ENCODE peak calls at places on chromosomes 16 and 17, in six cellular contexts. P is WERI-Rb-1, W is fibroblast of pulmonary artery, H is lower leg skin, K is K562, I is stomach. V is an unnamed sample.

GRCh38 chr17:74212262-74212912 is 984 bp upstream of the TTYH2 start:
- DNase-seq in W (no peak), P (no peak), I (no peak), K (peak), H (no peak), V (peak)

GRCh38 chr16:81752225-81752875 is 26.7 kb upstream of the PLCG2 start:
- DNase-seq in P (no peak), I (peak), H (peak), K (peak), W (no peak), V (no peak)

GRCh38 chr17:72516772-72517399 is 396.1 kb downstream of the SOX9 start:
- DNase-seq in H (no peak), P (no peak), I (no peak), W (peak), K (no peak), V (peak)

GRCh38 chr17:80142929-80143328 is 4.0 kb downstream of the EIF4A3 start:
- DNase-seq in I (no peak), W (no peak), K (no peak), H (no peak), P (no peak), V (no peak)

GRCh38 chr17:57750930-57751329 is 5.8 kb upstream of the CCDC182 start:
- DNase-seq in K (no peak), P (no peak), I (no peak), H (no peak), W (no peak), V (no peak)

GRCh38 chr17:4480929-4481898 is 17.5 kb upstream of the SPNS2 start:
- DNase-seq in K (no peak), I (peak), H (no peak), P (no peak), W (no peak), V (no peak)

GRCh38 chr16:8571061-8571596 is 19.2 kb downstream of the TMEM114 start:
- DNase-seq in I (no peak), K (no peak), P (no peak), W (peak), H (peak), V (no peak)

GRCh38 chr17:44807817-44808155 is 22.3 kb downstream of the GJC1 start:
- DNase-seq in K (no peak), P (peak), I (no peak), W (no peak), H (no peak), V (no peak)

GRCh38 chr16:8678068-8678927 is 3.9 kb downstream of the ABAT start:
- DNase-seq in H (no peak), K (no peak), I (no peak), P (no peak), W (peak), V (no peak)

GRCh38 chr16:30557397-30557949 is 701 bp downstream of the ZNF764 start:
- DNase-seq in W (no peak), H (no peak), P (no peak), K (peak), I (no peak), V (no peak)

GRCh38 chr17:10013360-10014112 is 108.5 kb upstream of the RCVRN start:
- DNase-seq in P (peak), I (no peak), W (no peak), H (no peak), K (no peak), V (no peak)

GRCh38 chr17:19398301-19399181 is 11.6 kb upstream of the MFAP4 start:
- DNase-seq in W (peak), I (peak), H (peak), P (no peak), K (no peak), V (no peak)

GRCh38 chr17:54900457-54901229 is at the start of gene TOM1L1:
- DNase-seq in H (peak), K (peak), P (peak), W (peak), I (peak), V (peak)

GRCh38 chr17:50459081-50459676 is 9.5 kb downstream of the CHAD start:
- DNase-seq in W (peak), P (no peak), K (no peak), H (no peak), I (no peak), V (no peak)

GRCh38 chr17:45784583-45785372 is 658 bp downstream of the CRHR1 start:
- DNase-seq in W (no peak), P (peak), I (peak), H (peak), K (peak), V (peak)

GRCh38 chr17:61716225-61716829 is 125.3 kb upstream of the NACA2 start:
- DNase-seq in P (no peak), I (no peak), K (no peak), H (no peak), W (no peak), V (no peak)

GRCh38 chr17:40068917-40069750 is 6.4 kb downstream of the THRA start:
- DNase-seq in P (peak), K (peak), H (peak), W (peak), I (peak), V (no peak)

GRCh38 chr17:40070895-40071719 is 8.3 kb downstream of the THRA start:
- DNase-seq in H (peak), I (peak), W (no peak), P (peak), K (peak), V (no peak)

GRCh38 chr17:40070644-40070894 is 7.8 kb downstream of the THRA start:
- DNase-seq in H (no peak), I (no peak), P (no peak), K (no peak), W (no peak), V (no peak)

GRCh38 chr17:40068584-40068916 is 5.8 kb downstream of the THRA start:
- DNase-seq in K (no peak), H (no peak), P (no peak), W (no peak), I (no peak), V (no peak)

DNA sequence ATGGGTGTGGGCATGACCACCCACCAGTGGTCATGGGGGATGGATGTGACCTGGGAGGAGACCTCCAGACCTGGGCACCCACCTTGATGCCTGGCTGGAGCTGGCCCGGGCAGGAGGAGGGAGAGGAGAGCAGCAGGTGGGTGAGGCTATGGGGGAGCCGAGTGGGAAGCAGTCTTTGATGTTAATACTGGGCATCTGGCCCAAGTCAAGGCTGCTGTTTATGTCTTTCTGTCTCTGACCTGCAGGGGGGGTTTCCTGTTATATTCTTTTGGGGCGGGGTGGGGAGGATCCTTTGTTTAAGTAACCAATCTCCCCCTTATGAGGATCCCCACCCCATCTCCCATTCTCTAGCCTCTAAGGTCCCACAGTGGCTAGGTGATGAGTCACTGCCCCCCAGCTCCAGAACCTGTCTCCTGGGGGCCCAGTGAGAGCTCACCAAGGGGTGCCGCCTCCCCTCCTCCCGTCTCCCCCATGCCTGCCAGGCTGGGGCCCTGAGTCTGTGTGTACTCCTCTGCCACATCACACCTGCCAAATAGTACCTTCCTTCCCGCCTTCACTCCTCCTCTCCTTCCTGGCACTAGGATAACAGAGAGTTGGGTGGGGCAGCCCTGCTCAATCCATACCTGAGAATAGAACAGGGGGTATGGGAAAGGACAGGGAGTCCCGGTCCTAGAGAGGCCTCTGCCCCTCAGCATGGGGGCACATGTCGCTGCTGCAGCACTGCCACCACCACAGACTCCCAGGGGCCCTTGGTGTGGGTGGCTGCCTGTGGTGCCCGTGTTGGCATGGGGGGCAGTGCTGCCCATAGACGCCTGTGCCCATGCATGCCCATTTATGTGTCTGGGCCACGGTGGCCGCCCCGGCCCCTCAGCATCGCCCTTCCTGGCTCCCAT is 7.2 kb downstream of the THRA start:
- DNase-seq in K (peak), W (peak), P (peak), H (no peak), I (peak), V (no peak)
- TF ChIP-seq CTCF in K (peak), W (peak), P (peak), H (no peak), I (no peak), V (no peak)

GRCh38 chr16:73199214-73199613 is 151.3 kb upstream of the ZFHX3 start:
- DNase-seq in I (no peak), P (no peak), W (no peak), K (no peak), H (no peak), V (no peak)
- TF ChIP-seq CTCF in I (no peak), P (peak), W (no peak), K (no peak), H (no peak), V (no peak)

GRCh38 chr16:52491216-52491615 is 55.7 kb downstream of the TOX3 start:
- DNase-seq in I (no peak), K (no peak), W (no peak), P (no peak), H (no peak), V (no peak)
- TF ChIP-seq CTCF in I (no peak), K (no peak), W (no peak), P (no peak), H (no peak), V (no peak)

GRCh38 chr16:716250-716607 is 1.3 kb downstream of the METRN start:
- DNase-seq in W (peak), I (peak), P (no peak), K (peak), H (no peak), V (peak)

GRCh38 chr16:714079-714478 is 839 bp upstream of the METRN start:
- DNase-seq in I (no peak), K (no peak), H (no peak), W (no peak), P (no peak), V (no peak)

GRCh38 chr16:714558-715447 is at the start of gene METRN:
- DNase-seq in K (peak), I (peak), H (peak), W (peak), P (peak), V (peak)

GRCh38 chr16:716768-717325 is 1.9 kb downstream of the METRN start:
- DNase-seq in W (no peak), P (no peak), H (no peak), K (no peak), I (no peak), V (no peak)

DNA sequence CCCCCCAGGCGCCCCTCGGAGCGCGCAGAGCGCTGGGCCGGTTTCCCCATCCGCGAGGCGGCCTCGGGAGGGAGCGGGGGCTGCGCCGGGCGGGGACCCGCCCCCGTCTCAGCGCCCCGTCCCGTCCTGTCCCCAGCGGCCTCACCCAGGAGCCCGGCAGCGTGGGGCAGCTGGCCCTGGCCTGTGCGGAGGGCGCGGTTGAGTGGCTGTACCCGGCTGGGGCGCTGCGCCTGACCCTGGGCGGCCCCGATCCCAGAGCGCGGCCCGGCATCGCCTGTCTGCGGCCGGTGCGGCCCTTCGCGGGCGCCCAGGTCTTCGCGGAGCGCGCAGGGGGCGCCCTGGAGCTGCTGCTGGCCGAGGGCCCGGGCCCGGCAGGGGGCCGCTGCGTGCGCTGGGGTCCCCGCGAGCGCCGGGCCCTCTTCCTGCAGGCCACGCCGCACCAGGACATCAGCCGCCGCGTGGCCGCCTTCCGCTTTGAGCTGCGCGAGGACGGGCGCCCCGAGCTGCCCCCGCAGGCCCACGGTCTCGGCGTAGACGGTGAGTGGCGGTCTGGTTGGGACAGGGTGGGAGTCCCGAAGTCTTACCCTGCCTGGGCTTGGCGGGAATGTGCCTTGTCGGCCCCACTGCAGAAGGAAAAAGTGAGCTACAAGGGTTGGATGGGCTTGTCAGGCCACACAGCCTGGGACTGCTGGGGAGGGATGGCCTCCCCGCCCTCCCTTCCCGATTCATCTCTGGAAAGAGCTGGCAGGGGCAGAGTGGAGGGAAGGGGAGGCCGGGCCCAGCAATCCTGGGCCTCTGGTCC is 731 bp downstream of the METRN start:
- DNase-seq in W (no peak), K (peak), H (no peak), P (peak), I (no peak), V (peak)
- TF ChIP-seq CTCF in W (no peak), K (peak), H (no peak), P (peak), I (no peak), V (no peak)

GRCh38 chr16:64841482-64841881 is 280.4 kb downstream of the CDH11 start:
- DNase-seq in I (no peak), W (no peak), K (no peak), P (no peak), H (no peak), V (no peak)
- TF ChIP-seq CTCF in I (no peak), W (no peak), K (no peak), P (no peak), H (no peak), V (no peak)

DNA sequence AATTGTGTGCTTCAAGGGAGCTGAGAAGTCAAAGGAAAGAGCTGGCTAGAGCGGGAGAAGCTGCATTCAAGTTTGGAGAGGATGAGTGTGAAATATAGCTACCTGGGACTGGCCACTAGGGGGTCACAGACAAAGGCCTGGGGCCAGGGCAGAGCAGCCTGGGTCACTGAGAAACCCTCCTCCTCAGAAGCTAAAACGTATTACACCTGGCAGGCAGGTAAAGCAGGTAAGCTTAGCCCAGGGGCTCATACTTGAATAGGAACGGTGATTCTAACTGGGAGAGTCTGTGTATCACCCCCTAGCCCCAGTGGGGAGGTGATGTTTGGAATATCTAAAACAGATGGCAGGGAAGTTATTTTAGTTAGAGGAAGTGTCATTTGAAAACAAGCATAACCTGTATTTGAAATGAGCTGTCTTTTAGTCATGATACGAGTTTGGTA is 6.8 kb downstream of the KRT37 start:
- DNase-seq in P (no peak), W (no peak), K (peak), I (no peak), H (no peak), V (no peak)
- TF ChIP-seq CTCF in P (peak), W (peak), K (peak), I (no peak), H (no peak), V (peak)